ENCODE peak calls at places on chromosomes 7 and 10, in four cellular contexts. U is CD8-positive, alpha-beta T cell; E is lower lobe of right lung; W is mammary epithelial cell. H is an unnamed sample.

GRCh38 chr10:6194291-6194690 is 8.4 kb upstream of the PFKFB3 start:
- DNase-seq in W (no peak), E (no peak), U (no peak), H (no peak)

GRCh38 chr7:42250411-42250810 is 13.4 kb upstream of the GLI3 start:
- DNase-seq in W (no peak), E (no peak), U (no peak), H (no peak)

GRCh38 chr10:22911067-22911466 is 16.8 kb upstream of the ARMC3 start:
- DNase-seq in W (no peak), U (no peak), E (no peak), H (no peak)

GRCh38 chr7:90850516-90850915 is 254.4 kb downstream of the CDK14 start:
- DNase-seq in U (no peak), W (no peak), E (no peak), H (no peak)

GRCh38 chr10:11532329-11532728 is 79.1 kb downstream of the USP6NL start:
- DNase-seq in U (no peak), E (no peak), W (peak; percentile 64), H (peak; percentile 52)

GRCh38 chr7:34452363-34452762 is 205.7 kb upstream of the NPSR1 start:
- DNase-seq in U (no peak), E (no peak), W (no peak), H (no peak)

GRCh38 chr7:106590209-106590816 is 70.6 kb downstream of the CCDC71L start:
- DNase-seq in U (no peak), W (no peak), E (no peak), H (no peak)

GRCh38 chr10:24929056-24929544 is 23.3 kb downstream of the PRTFDC1 start:
- DNase-seq in W (no peak), U (no peak), E (no peak), H (peak; percentile 92)

GRCh38 chr10:46250898-46251856 is 35.6 kb upstream of the ANTXRL start:
- DNase-seq in E (no peak), U (no peak), W (no peak), H (no peak)

GRCh38 chr10:5975641-5976473 is 1.5 kb downstream of the IL15RA start:
- DNase-seq in U (peak; percentile 69), E (peak; percentile 48), W (no peak), H (peak; percentile 53)

GRCh38 chr10:35639651-35640311 is 2.3 kb downstream of the FZD8 start:
- DNase-seq in E (peak; percentile 62), U (no peak), W (peak; percentile 46), H (peak; percentile 33)

GRCh38 chr7:18995811-18996400 is 121.5 kb downstream of the TWIST1 start:
- DNase-seq in U (no peak), W (no peak), E (no peak), H (peak; percentile 35)

GRCh38 chr7:151756076-151756731 is 120.7 kb downstream of the PRKAG2 start:
- DNase-seq in W (peak; percentile 40), E (peak; percentile 51), U (peak; percentile 70), H (peak; percentile 71)

GRCh38 chr7:22663721-22664120 is 63.3 kb upstream of the IL6 start:
- DNase-seq in U (no peak), E (no peak), W (no peak), H (peak; percentile 40)

GRCh38 chr7:158810846-158811245 is 18.5 kb downstream of the ESYT2 start:
- DNase-seq in U (no peak), W (no peak), E (no peak), H (no peak)

GRCh38 chr10:103828107-103828506 is 27.3 kb downstream of the SH3PXD2A start:
- DNase-seq in U (no peak), W (peak; percentile 96), E (no peak), H (peak; percentile 46)

GRCh38 chr7:85111761-85112160 is 75.1 kb downstream of the SEMA3D start:
- DNase-seq in W (no peak), E (no peak), U (no peak), H (peak; percentile 78)

GRCh38 chr7:8176370-8177081 is 85.4 kb downstream of the ICA1 start:
- DNase-seq in E (no peak), W (no peak), U (peak; percentile 80), H (no peak)

GRCh38 chr7:70554646-70555045 is 577.3 kb upstream of the GALNT17 start:
- DNase-seq in W (no peak), E (no peak), U (no peak), H (no peak)

GRCh38 chr7:50531928-50532327 is 33.3 kb downstream of the DDC start:
- DNase-seq in E (no peak), W (no peak), U (no peak), H (peak; percentile 36)

GRCh38 chr10:97659589-97659988 is 19.1 kb downstream of the PI4K2A start:
- DNase-seq in E (no peak), W (no peak), U (no peak), H (peak; percentile 61)

GRCh38 chr7:29116801-29117200 is 29.5 kb downstream of the CPVL start:
- DNase-seq in U (no peak), W (no peak), E (no peak), H (no peak)

GRCh38 chr10:99540673-99541531 is 8.2 kb downstream of the NKX2-3 start:
- DNase-seq in E (no peak), W (peak; percentile 33), U (no peak), H (no peak)

GRCh38 chr10:73865459-73866442 is 8.6 kb downstream of the CAMK2G start:
- DNase-seq in U (peak; percentile 58), W (no peak), E (peak; percentile 84), H (no peak)

GRCh38 chr7:156015237-156016020 is 203.2 kb upstream of the SHH start:
- DNase-seq in E (no peak), W (no peak), U (no peak), H (no peak)

GRCh38 chr7:24328050-24328449 is 44.1 kb downstream of the NPY start:
- DNase-seq in E (peak; percentile 53), W (no peak), U (no peak), H (peak; percentile 4)

GRCh38 chr10:43892062-43892765 is 243.5 kb upstream of the ZNF32 start:
- DNase-seq in W (peak; percentile 22), E (no peak), U (no peak), H (peak; percentile 68)

GRCh38 chr10:21401196-21401595 is 124.3 kb downstream of the SKIDA1 start:
- DNase-seq in W (no peak), U (no peak), E (no peak), H (peak; percentile 48)

GRCh38 chr7:42164946-42165345 is 72.1 kb downstream of the GLI3 start:
- DNase-seq in E (no peak), W (no peak), U (no peak), H (no peak)

GRCh38 chr7:45686441-45687184 is 112.4 kb downstream of the ADCY1 start:
- DNase-seq in E (no peak), W (no peak), U (no peak), H (no peak)

GRCh38 chr7:34902181-34902580 is 135.1 kb downstream of the DPY19L1 start:
- DNase-seq in W (no peak), E (no peak), U (no peak), H (no peak)

GRCh38 chr7:22858640-22859561 is 36.3 kb upstream of the TOMM7 start:
- DNase-seq in U (no peak), W (peak; percentile 98), E (no peak), H (peak; percentile 100)

GRCh38 chr10:72265925-72266865 is 7.5 kb upstream of the DDIT4 start:
- DNase-seq in U (no peak), E (no peak), W (no peak), H (no peak)

GRCh38 chr10:95266674-95267095 is 24.1 kb downstream of the PDLIM1 start:
- DNase-seq in E (no peak), W (peak; percentile 97), U (no peak), H (peak; percentile 96)

GRCh38 chr10:132396495-132397035 is 435 bp upstream of the PWWP2B start:
- DNase-seq in W (no peak), U (peak; percentile 63), E (peak; percentile 86), H (peak; percentile 31)
- H3K4me1 ChIP-seq in W (peaks cover 26% of the 10 kb centered on the region), U (peaks cover 12% of the 10 kb centered on the region), E (peaks cover 55% of the 10 kb centered on the region), H (no peaks in the 10 kb centered on the region)

GRCh38 chr7:6389728-6390127 is 58.0 kb downstream of the DAGLB start:
- DNase-seq in E (no peak), U (no peak), W (no peak), H (no peak)

GRCh38 chr7:6395898-6396582 is 51.7 kb downstream of the DAGLB start:
- DNase-seq in U (no peak), W (no peak), E (peak; percentile 66), H (no peak)

GRCh38 chr7:6393667-6394056 is 54.1 kb downstream of the DAGLB start:
- DNase-seq in W (no peak), E (no peak), U (no peak), H (no peak)

GRCh38 chr7:6394114-6394513 is 53.6 kb downstream of the DAGLB start:
- DNase-seq in E (no peak), U (no peak), W (no peak), H (no peak)

GRCh38 chr7:6392712-6393666 is 54.8 kb downstream of the DAGLB start:
- DNase-seq in W (peak; percentile 76), E (peak; percentile 86), U (no peak), H (peak; percentile 75)
- H3K4me1 ChIP-seq in W (peaks cover 20% of the 10 kb centered on the region), E (peaks cover 78% of the 10 kb centered on the region), U (peaks cover 23% of the 10 kb centered on the region), H (peaks cover 15% of the 10 kb centered on the region)

DNA sequence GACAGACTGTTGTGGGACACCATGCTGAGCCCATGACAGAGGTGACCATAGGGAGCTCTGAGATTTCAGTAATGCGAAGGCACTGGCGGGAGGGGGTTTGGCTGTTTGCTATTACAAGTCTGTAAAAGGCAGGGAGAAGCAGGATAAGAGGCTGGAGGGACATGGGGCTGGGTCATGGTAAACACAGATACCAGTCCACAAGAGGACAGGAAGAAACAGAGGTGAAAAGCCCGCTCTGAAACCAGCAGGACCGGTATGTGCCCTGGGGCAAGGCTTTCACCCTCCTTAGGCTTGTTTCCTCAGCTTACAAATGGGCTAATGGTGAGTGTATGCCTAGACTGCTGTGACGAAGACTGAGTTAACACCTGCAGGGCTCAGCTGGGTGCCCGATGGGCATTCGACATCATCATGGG is 34.1 kb downstream of the ANXA11 start:
- DNase-seq in E (peak; percentile 77), W (no peak), U (no peak), H (no peak)
- H3K4me1 ChIP-seq in E (peaks cover 68% of the 10 kb centered on the region), W (peaks cover 5% of the 10 kb centered on the region), U (peaks cover 6% of the 10 kb centered on the region), H (peaks cover 14% of the 10 kb centered on the region)

GRCh38 chr10:110883924-110884323 is 12.2 kb downstream of the PDCD4 start:
- DNase-seq in U (no peak), E (no peak), W (no peak), H (no peak)
- H3K4me1 ChIP-seq in U (peaks cover 68% of the 10 kb centered on the region), E (peaks cover 8% of the 10 kb centered on the region), W (no peaks in the 10 kb centered on the region), H (peaks cover 2% of the 10 kb centered on the region)

DNA sequence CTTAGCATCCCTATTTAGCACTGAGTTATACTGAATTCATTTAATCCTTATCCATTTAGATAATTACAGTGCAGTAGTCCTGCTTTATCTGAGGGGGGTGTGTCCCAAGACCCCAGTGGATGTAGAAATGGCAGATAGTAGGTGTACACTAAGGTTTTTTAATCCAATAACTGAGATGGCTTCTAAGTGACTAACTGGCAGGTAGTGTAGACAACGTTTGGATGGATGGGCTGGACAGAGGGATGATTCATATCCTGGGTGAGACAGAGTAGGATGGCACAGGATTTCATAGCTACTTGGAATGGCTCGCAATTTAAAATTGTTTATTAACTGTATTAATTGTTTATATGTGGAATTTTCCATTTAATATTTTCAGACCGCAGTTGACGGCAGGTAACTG is 295.6 kb downstream of the CCDC3 start:
- DNase-seq in E (no peak), W (peak; percentile 68), U (no peak), H (peak; percentile 29)
- H3K4me1 ChIP-seq in E (peaks cover 36% of the 10 kb centered on the region), W (peaks cover 57% of the 10 kb centered on the region), U (no peaks in the 10 kb centered on the region), H (peaks cover 55% of the 10 kb centered on the region)

DNA sequence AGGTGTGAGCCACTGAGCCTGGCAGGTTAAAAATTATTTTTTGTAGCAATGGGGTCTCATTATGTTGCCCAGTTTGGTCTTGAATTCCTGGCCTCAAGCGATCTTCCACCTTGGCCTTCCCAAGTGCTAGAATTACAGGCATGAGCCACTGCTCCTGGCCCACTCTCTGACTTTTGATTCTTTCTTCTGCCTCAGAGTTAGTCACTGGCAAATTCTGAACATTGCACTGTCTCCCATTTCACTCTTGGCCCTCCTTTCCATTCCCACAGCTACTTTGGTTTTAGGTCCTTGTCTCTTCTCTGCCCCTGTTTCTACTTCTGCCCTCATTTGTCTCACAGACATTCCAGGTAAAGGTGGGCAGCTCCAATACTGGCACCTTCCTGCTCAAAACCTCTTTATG is 29.4 kb upstream of the ZRANB1 start:
- DNase-seq in E (no peak), W (no peak), U (no peak), H (no peak)
- H3K4me1 ChIP-seq in E (peaks cover 27% of the 10 kb centered on the region), W (peaks cover 8% of the 10 kb centered on the region), U (peaks cover 7% of the 10 kb centered on the region), H (peaks cover 17% of the 10 kb centered on the region)